ENCODE peak calls at places on chromosomes 12 and 14, in six cellular contexts. K is aorta; Q is stimulated activated CD4-positive, alpha-beta T cell treated with anti-CD3 and anti-CD28 coated beads, TNF-alpha, amount 100 ng/mL, for 4 hours; I is body of pancreas; W is naive thymus-derived CD8-positive, alpha-beta T cell; T is EL. E is an unnamed sample.

GRCh38 chr12:32997471-32997870 is 100.9 kb upstream of the PKP2 start:
- DNase-seq in W (no peak), K (no peak), T (no peak), I (no peak), Q (no peak), E (no peak)

GRCh38 chr12:16198884-16199283 is 78.6 kb downstream of the SLC15A5 start:
- DNase-seq in K (no peak), I (no peak), W (no peak), Q (no peak), T (no peak), E (no peak)

GRCh38 chr12:44157359-44157758 is 321.5 kb downstream of the TMEM117 start:
- DNase-seq in K (no peak), I (no peak), W (no peak), T (no peak), Q (no peak), E (no peak)

GRCh38 chr14:105294142-105294597 is 6.6 kb downstream of the BRF1 start:
- DNase-seq in I (no peak), W (peak; percentile 90), T (no peak), Q (no peak), K (no peak), E (peak; percentile 75)

GRCh38 chr12:131159660-131160059 is 206.0 kb downstream of the ADGRD1 start:
- DNase-seq in T (no peak), K (no peak), I (no peak), Q (no peak), W (no peak), E (no peak)

GRCh38 chr12:51028126-51028810 is 2.1 kb upstream of the SLC11A2 start:
- DNase-seq in Q (no peak), I (no peak), T (peak; percentile 65), W (no peak), K (no peak), E (no peak)

GRCh38 chr12:110022980-110023633 is 23.9 kb downstream of the ANKRD13A start:
- DNase-seq in T (peak; percentile 72), W (no peak), K (no peak), Q (no peak), I (no peak), E (no peak)

GRCh38 chr12:94769040-94769420 is 118.7 kb upstream of the TMCC3 start:
- DNase-seq in K (no peak), T (no peak), Q (no peak), I (no peak), W (no peak), E (peak; percentile 29)

GRCh38 chr14:102622262-102622885 is 29.9 kb downstream of the RCOR1 start:
- DNase-seq in K (no peak), Q (no peak), I (no peak), W (no peak), T (no peak), E (no peak)

GRCh38 chr14:73188501-73188903 is 48.8 kb upstream of the PAPLN start:
- DNase-seq in Q (no peak), K (no peak), W (no peak), T (peak; percentile 84), I (no peak), E (no peak)

GRCh38 chr12:25377475-25378179 is 126.9 kb upstream of the KRAS start:
- DNase-seq in W (peak; percentile 74), Q (peak; percentile 8), T (peak; percentile 56), K (no peak), I (no peak), E (no peak)

GRCh38 chr12:53337998-53338397 is 1.8 kb upstream of the SP7 start:
- DNase-seq in I (no peak), T (no peak), W (no peak), K (no peak), Q (no peak), E (no peak)

GRCh38 chr12:123115409-123116111 is 35.3 kb downstream of the PITPNM2 start:
- DNase-seq in T (peak; percentile 79), Q (no peak), K (peak; percentile 83), W (peak; percentile 75), I (no peak), E (peak; percentile 8)

GRCh38 chr14:52351191-52351560 is 37.1 kb downstream of the PTGER2 start:
- DNase-seq in Q (no peak), I (no peak), W (no peak), T (peak; percentile 53), K (no peak), E (no peak)

GRCh38 chr12:42119085-42119633 is 25.5 kb downstream of the GXYLT1 start:
- DNase-seq in I (no peak), K (no peak), T (peak; percentile 78), W (no peak), Q (no peak), E (no peak)

GRCh38 chr12:10521555-10521954 is 15.9 kb downstream of the EIF2S3B start:
- DNase-seq in K (no peak), W (no peak), I (no peak), Q (no peak), T (no peak), E (no peak)

GRCh38 chr14:73264080-73264895 is 27.0 kb downstream of the PAPLN start:
- DNase-seq in W (no peak), T (no peak), Q (no peak), K (no peak), I (no peak), E (no peak)

GRCh38 chr12:32051511-32052299 is 54.9 kb upstream of the BICD1 start:
- DNase-seq in T (peak; percentile 98), I (no peak), K (no peak), W (no peak), Q (no peak), E (no peak)

GRCh38 chr12:6927379-6927991 is at the start of gene ATN1:
- DNase-seq in I (peak; percentile 71), T (peak; percentile 77), W (no peak), K (peak; percentile 95), Q (no peak), E (peak; percentile 44)

GRCh38 chr12:129531004-129531403 is 372.8 kb downstream of the TMEM132D start:
- DNase-seq in W (no peak), I (peak; percentile 35), T (no peak), Q (no peak), K (no peak), E (no peak)

GRCh38 chr12:101490286-101490920 is 15.3 kb downstream of the SPIC start:
- DNase-seq in I (peak; percentile 43), Q (no peak), T (peak; percentile 9), K (no peak), W (no peak), E (no peak)

GRCh38 chr14:42869681-42870080 is 1263.0 kb downstream of the LRFN5 start:
- DNase-seq in I (no peak), W (no peak), K (no peak), T (no peak), Q (no peak), E (no peak)

GRCh38 chr12:1797011-1797901 is 23.1 kb upstream of the LRTM2 start:
- DNase-seq in T (no peak), W (peak; percentile 74), Q (peak; percentile 27), I (peak; percentile 41), K (peak; percentile 88), E (peak; percentile 45)

GRCh38 chr12:175250-175649 is 38.7 kb downstream of the SLC6A12 start:
- DNase-seq in Q (no peak), I (no peak), T (no peak), K (no peak), W (no peak), E (no peak)

GRCh38 chr14:75204106-75204505 is 27.7 kb upstream of the TMED10 start:
- DNase-seq in W (no peak), I (no peak), Q (no peak), T (no peak), K (no peak), E (no peak)

GRCh38 chr12:29762637-29763300 is 21.0 kb downstream of the TMTC1 start:
- DNase-seq in Q (no peak), T (no peak), W (no peak), K (no peak), I (no peak), E (no peak)

GRCh38 chr12:76470028-76470939 is 89.3 kb downstream of the OSBPL8 start:
- DNase-seq in Q (no peak), I (no peak), K (no peak), T (peak; percentile 90), W (no peak), E (peak; percentile 29)

GRCh38 chr12:46786774-46787173 is 39.0 kb downstream of the SLC38A4 start:
- DNase-seq in W (no peak), Q (no peak), T (peak; percentile 95), I (no peak), K (no peak), E (no peak)

GRCh38 chr12:12016284-12017100 is 54.2 kb upstream of the BCL2L14 start:
- DNase-seq in W (no peak), K (no peak), I (no peak), T (no peak), Q (no peak), E (no peak)

GRCh38 chr14:105069887-105070759 is 4.9 kb upstream of the GPR132 start:
- DNase-seq in K (peak; percentile 73), T (peak; percentile 43), W (no peak), I (no peak), Q (no peak), E (no peak)

GRCh38 chr14:69013943-69014782 is 35.1 kb upstream of the ACTN1 start:
- DNase-seq in W (no peak), Q (no peak), T (peak; percentile 62), K (no peak), I (no peak), E (no peak)